ENCODE peak calls at places on chromosomes 7 and 10, in five cellular contexts. K is A549, B is GM12864, Y is astrocyte, V is fibroblast of lung. Q is an unnamed sample.

GRCh38 chr7:16694806-16695205 is 48.8 kb downstream of the BZW2 start:
- DNase-seq in B (no peak), Y (no peak), K (no peak), V (no peak), Q (no peak)

GRCh38 chr7:46839651-46840050 is 742.3 kb downstream of the TNS3 start:
- DNase-seq in V (no peak), Y (peak; percentile 64), K (no peak), B (no peak), Q (no peak)

GRCh38 chr7:291302-292092 is 1.5 kb downstream of the FOXL3 start:
- DNase-seq in K (no peak), Y (peak; percentile 37), V (no peak), B (no peak), Q (no peak)

GRCh38 chr10:131580674-131581073 is 269.2 kb upstream of the TCERG1L start:
- DNase-seq in V (no peak), Y (no peak), K (no peak), B (no peak), Q (no peak)

GRCh38 chr10:43225787-43226153 is 41.1 kb downstream of the RASGEF1A start:
- DNase-seq in Y (no peak), V (no peak), B (no peak), K (no peak), Q (no peak)

GRCh38 chr10:125953778-125954385 is 57.5 kb downstream of the FANK1 start:
- DNase-seq in B (no peak), V (no peak), K (no peak), Y (peak; percentile 23), Q (no peak)

GRCh38 chr10:30058570-30059132 is 735 bp downstream of the JCAD start:
- DNase-seq in Y (no peak), B (no peak), V (no peak), K (peak; percentile 22), Q (no peak)

GRCh38 chr7:74483402-74484336 is 30.0 kb downstream of the GTF2IRD1 start:
- DNase-seq in B (no peak), V (peak; percentile 59), Y (peak; percentile 78), K (no peak), Q (no peak)

GRCh38 chr10:95289921-95290421 is 832 bp downstream of the PDLIM1 start:
- DNase-seq in B (no peak), Y (no peak), V (no peak), K (peak; percentile 40), Q (no peak)

GRCh38 chr7:99559276-99559915 is 954 bp downstream of the ZNF655 start:
- DNase-seq in V (no peak), Y (peak; percentile 22), K (no peak), B (no peak), Q (no peak)

GRCh38 chr7:4682621-4683042 is 537 bp downstream of the FOXK1 start:
- DNase-seq in V (peak; percentile 55), K (no peak), Y (peak; percentile 41), B (no peak), Q (no peak)

DNA sequence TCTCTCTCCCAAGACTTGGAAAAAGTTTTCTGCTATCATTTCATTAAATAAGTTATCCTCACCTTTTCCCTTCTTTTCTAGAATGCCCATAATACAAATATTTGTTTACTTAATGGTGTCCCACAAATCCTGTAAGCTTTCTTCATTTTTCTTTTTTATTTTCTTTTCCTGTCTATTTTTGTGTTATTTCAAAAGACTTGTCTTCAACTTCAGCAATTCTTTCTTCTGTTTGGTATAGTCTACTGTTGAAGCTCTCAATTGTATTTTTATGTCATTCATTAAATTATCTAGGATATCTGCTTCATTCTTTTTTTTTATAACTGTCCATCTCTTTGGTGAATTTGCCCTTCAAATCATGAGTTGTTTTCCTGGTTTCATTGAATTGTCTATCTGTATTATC is 25.1 kb upstream of the PLA2G12B start:
- DNase-seq in B (no peak), K (no peak), V (no peak), Y (no peak), Q (no peak)
- H3K4me3 ChIP-seq in B (no peak overlapping the region), K (no peak overlapping the region), V (no peak overlapping the region), Y (no peak overlapping the region), Q (no peak overlapping the region)

GRCh38 chr10:99912057-99912456 is 97.7 kb downstream of the DNMBP start:
- DNase-seq in Y (no peak), V (no peak), B (no peak), K (no peak), Q (no peak)

GRCh38 chr10:99914236-99914635 is 95.5 kb downstream of the DNMBP start:
- DNase-seq in Y (no peak), K (no peak), V (no peak), B (no peak), Q (no peak)

GRCh38 chr10:99915414-99915813 is 94.3 kb downstream of the DNMBP start:
- DNase-seq in Y (no peak), K (no peak), B (no peak), V (no peak), Q (no peak)

GRCh38 chr10:99916776-99917175 is 93.0 kb downstream of the DNMBP start:
- DNase-seq in B (no peak), Y (no peak), V (no peak), K (no peak), Q (no peak)

GRCh38 chr10:99913831-99914235 is 95.9 kb downstream of the DNMBP start:
- DNase-seq in V (no peak), Y (peak; percentile 29), B (no peak), K (no peak), Q (no peak)
- H3K4me3 ChIP-seq in V (no peak overlapping the region), Y (no peak overlapping the region), B (no peak overlapping the region), K (no peak overlapping the region), Q (no peak overlapping the region)

GRCh38 chr7:21538936-21539335 is 3.9 kb upstream of the DNAH11 start:
- DNase-seq in V (no peak), Y (no peak), K (no peak), B (no peak), Q (no peak)

GRCh38 chr7:21543528-21544302 is 876 bp downstream of the DNAH11 start:
- DNase-seq in K (no peak), B (no peak), V (peak; percentile 31), Y (no peak), Q (no peak)

GRCh38 chr7:21544303-21544656 is 1.4 kb downstream of the DNAH11 start:
- DNase-seq in V (no peak), K (no peak), B (no peak), Y (no peak), Q (no peak)

GRCh38 chr7:21547511-21547910 is 4.7 kb downstream of the DNAH11 start:
- DNase-seq in Y (no peak), K (no peak), V (peak; percentile 35), B (no peak), Q (no peak)

GRCh38 chr7:21542891-21543527 is at the start of gene DNAH11:
- DNase-seq in B (no peak), Y (peak; percentile 10), V (peak; percentile 35), K (peak; percentile 40), Q (no peak)
- H3K4me3 ChIP-seq in B (peak within 1 kb of the TSS; percentile 1), Y (peak within 1 kb of the TSS; percentile 52), V (peak within 1 kb of the TSS; percentile 53), K (peak within 1 kb of the TSS; percentile 56), Q (peak within 1 kb of the TSS; percentile 44)

DNA sequence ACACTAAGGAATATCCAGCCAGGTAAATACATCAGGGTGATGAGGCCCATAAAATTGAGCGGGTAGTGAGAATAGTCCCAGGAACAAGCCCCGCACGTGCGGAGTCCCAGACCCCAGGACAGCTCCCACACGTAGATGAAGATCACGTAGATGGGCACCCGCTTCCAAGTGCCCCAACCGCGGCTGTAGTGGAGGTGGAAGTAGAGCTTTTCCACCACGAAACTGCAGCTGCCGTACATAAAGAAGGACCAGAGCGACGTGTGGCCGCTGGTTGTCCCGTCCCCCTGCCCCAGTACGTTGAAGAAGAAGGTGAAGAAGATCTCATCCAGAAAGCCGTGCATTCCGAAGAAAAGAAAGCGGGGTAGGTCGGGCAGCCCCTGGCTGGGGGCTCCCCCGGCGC is 948 bp downstream of the TMEM229A start:
- DNase-seq in K (no peak), Y (no peak), V (no peak), B (no peak), Q (no peak)
- H3K4me3 ChIP-seq in K (peak overlapping the region; percentile 44), Y (no peak overlapping the region), V (peak overlapping the region; percentile 51), B (no peak overlapping the region), Q (no peak overlapping the region)

GRCh38 chr7:2863461-2864066 is 19.5 kb upstream of the GNA12 start:
- DNase-seq in K (peak; percentile 80), B (peak; percentile 88), V (peak; percentile 97), Y (peak; percentile 97), Q (peak; percentile 90)

GRCh38 chr7:2860627-2861133 is 16.6 kb upstream of the GNA12 start:
- DNase-seq in Y (peak; percentile 41), V (no peak), B (no peak), K (no peak), Q (no peak)

GRCh38 chr7:2864204-2864985 is 20.3 kb upstream of the GNA12 start:
- DNase-seq in K (no peak), Y (no peak), B (no peak), V (peak; percentile 34), Q (no peak)

GRCh38 chr7:2861509-2861908 is 17.4 kb upstream of the GNA12 start:
- DNase-seq in V (no peak), Y (no peak), B (no peak), K (no peak), Q (no peak)

DNA sequence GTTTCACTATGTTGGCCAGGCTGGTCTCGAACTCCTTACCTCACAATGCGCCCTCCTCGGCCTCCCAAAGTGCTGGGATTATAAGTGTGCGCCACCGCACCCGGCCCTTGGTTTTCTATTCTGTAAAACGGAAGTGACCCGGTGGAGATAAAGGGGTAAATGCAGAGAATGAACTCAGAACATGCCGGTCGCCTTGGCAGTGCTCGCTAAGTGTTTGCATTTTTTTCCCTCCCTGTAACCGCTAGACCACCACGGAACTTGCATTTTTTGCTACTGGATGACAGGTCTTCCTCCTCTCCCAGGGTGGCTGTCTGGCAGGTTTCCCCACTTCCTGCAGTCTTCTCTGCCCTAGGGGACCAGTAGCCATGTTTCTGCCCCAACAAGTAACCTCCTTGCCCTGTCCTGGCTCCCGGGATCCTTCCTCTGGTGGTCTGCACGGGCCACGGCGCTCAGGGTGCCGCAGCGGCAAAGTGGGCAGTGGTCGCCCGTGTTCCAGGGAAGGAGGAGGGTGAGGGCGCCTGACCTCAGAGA is 18.8 kb upstream of the GNA12 start:
- DNase-seq in Y (peak; percentile 93), B (no peak), V (peak; percentile 45), K (no peak), Q (no peak)
- H3K4me3 ChIP-seq in Y (no peak overlapping the region), B (peak overlapping the region; percentile 49), V (no peak overlapping the region), K (no peak overlapping the region), Q (peak overlapping the region; percentile 13)

DNA sequence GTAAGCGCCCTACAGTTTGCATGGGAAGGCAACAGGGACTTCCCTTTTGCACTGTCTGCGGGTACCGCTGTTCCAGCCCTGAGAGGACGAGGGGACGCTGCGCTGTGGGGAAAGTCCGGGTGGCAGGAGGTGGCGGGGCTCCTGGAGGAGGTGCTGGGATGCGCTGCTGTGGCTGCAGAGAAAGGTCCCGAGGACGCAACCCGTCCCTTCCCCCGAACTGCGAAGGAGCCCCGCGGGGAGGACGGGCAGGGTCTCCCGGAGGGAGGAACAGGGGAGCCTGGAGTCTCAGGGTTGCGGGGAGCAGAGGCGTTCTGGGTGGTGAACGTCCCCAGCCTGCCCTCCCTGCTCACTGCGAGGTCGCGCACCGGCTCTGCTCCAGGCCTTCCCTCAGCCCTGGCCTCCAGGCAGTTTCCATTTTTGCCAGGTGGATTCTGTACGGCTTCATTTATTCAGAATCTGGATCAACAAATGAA is 91.6 kb downstream of the CXCL12 start:
- DNase-seq in B (no peak), Y (no peak), K (no peak), V (no peak), Q (no peak)
- H3K4me3 ChIP-seq in B (no peak overlapping the region), Y (peak overlapping the region; percentile 38), K (no peak overlapping the region), V (peak overlapping the region; percentile 15), Q (no peak overlapping the region)